ENCODE peak calls at places on chromosomes 3 and 15, in seven cellular contexts. C is fibroblast of the conjunctiva, S is Kasumi-1, H is neuronal stem cell, F is H1, K is B cell, U is left lung. M is an unnamed sample.

GRCh38 chr3:138046955-138047354 is 37.0 kb downstream of the CLDN18 start:
- DNase-seq in C (no peak), S (no peak), H (no peak), F (no peak), K (no peak), U (no peak), M (no peak)

GRCh38 chr3:73470851-73471250 is 153.9 kb downstream of the PDZRN3 start:
- DNase-seq in C (no peak), S (no peak), H (no peak), F (no peak), K (no peak), U (no peak), M (no peak)

GRCh38 chr3:138625707-138626365 is 17.3 kb downstream of the FAIM start:
- DNase-seq in C (no peak), S (no peak), H (no peak), F (no peak), K (no peak), U (no peak), M (no peak)

GRCh38 chr3:12180218-12180617 is 21.5 kb upstream of the TIMP4 start:
- DNase-seq in C (no peak), S (no peak), H (no peak), F (no peak), K (no peak), U (peak), M (peak)

GRCh38 chr3:81443948-81444347 is 317.5 kb downstream of the GBE1 start:
- DNase-seq in C (peak), S (no peak), H (no peak), F (no peak), K (no peak), U (no peak), M (no peak)

GRCh38 chr15:68653031-68653635 is 74.3 kb downstream of the CORO2B start:
- DNase-seq in C (no peak), S (no peak), H (no peak), F (no peak), K (no peak), U (no peak), M (no peak)

GRCh38 chr15:51955514-51955913 is 16.1 kb downstream of the LEO1 start:
- DNase-seq in C (no peak), S (no peak), H (no peak), F (no peak), K (no peak), U (no peak), M (no peak)

GRCh38 chr3:175384569-175384968 is 525.4 kb downstream of the NAALADL2 start:
- DNase-seq in C (no peak), S (no peak), H (no peak), F (no peak), K (no peak), U (no peak), M (no peak)

GRCh38 chr3:72722930-72723726 is 125.1 kb downstream of the SHQ1 start:
- DNase-seq in C (peak), S (no peak), H (no peak), F (no peak), K (no peak), U (no peak), M (no peak)

GRCh38 chr3:188296761-188297689 is 143.1 kb downstream of the LPP start:
- DNase-seq in C (peak), S (no peak), H (no peak), F (no peak), K (peak), U (no peak), M (no peak)

GRCh38 chr3:56928379-56929068 is 126.8 kb upstream of the ARHGEF3 start:
- DNase-seq in C (no peak), S (peak), H (no peak), F (no peak), K (no peak), U (no peak), M (no peak)

GRCh38 chr3:152185941-152186630 is 82.6 kb upstream of the MBNL1 start:
- DNase-seq in C (peak), S (no peak), H (no peak), F (no peak), K (no peak), U (no peak), M (no peak)

GRCh38 chr15:36887214-36888017 is 212.9 kb downstream of the MEIS2 start:
- DNase-seq in C (no peak), S (no peak), H (peak), F (no peak), K (no peak), U (peak), M (peak)

GRCh38 chr3:138271189-138271794 is 58.4 kb downstream of the NME9 start:
- DNase-seq in C (no peak), S (no peak), H (no peak), F (no peak), K (no peak), U (no peak), M (no peak)

M was measured in testis.